ENCODE peak calls at places on chromosome 10, in nine cellular contexts. N is PC-3; L is SW480; W is AG08395; Z is activated naive CD4-positive, alpha-beta T cell treated with anti-CD3 and anti-CD28 coated beads, Interleukin-2, amount 50 U/mL, for 16 hours; J is neural progenitor cell; R is caudate nucleus; X is hepatic stellate cell; M is psoas muscle. U is an unnamed sample.

GRCh38 chr10:70169661-70170364 is 501 bp downstream of the SAR1A start:
- DNase-seq in Z (peak), J (peak), M (no peak), R (no peak), L (no peak), N (no peak), W (no peak), X (peak), U (no peak)

GRCh38 chr10:133327651-133328357 is 8.9 kb downstream of the CALY start:
- DNase-seq in X (peak), R (no peak), Z (no peak), J (no peak), N (peak), W (no peak), M (peak), L (no peak), U (no peak)

GRCh38 chr10:123682477-123682876 is 16.3 kb downstream of the GPR26 start:
- DNase-seq in R (no peak), N (no peak), M (no peak), W (no peak), J (no peak), X (no peak), L (no peak), Z (no peak), U (no peak)

GRCh38 chr10:13299437-13300287 is at the start of gene PHYH:
- DNase-seq in W (peak), Z (peak), R (peak), J (peak), X (peak), N (peak), M (peak), L (peak), U (peak)

GRCh38 chr10:116787018-116787674 is 44.8 kb upstream of the HSPA12A start:
- DNase-seq in W (no peak), J (no peak), L (peak), Z (no peak), R (no peak), N (no peak), M (no peak), X (no peak), U (no peak)

GRCh38 chr10:32253300-32253699 is 93.7 kb downstream of the EPC1 start:
- DNase-seq in Z (no peak), M (no peak), R (no peak), J (no peak), L (peak), X (no peak), W (peak), N (peak), U (no peak)

GRCh38 chr10:64091889-64092288 is 570.7 kb downstream of the REEP3 start:
- DNase-seq in N (peak), W (no peak), R (no peak), X (peak), L (peak), Z (no peak), J (peak), M (no peak), U (no peak)

GRCh38 chr10:87705339-87705738 is 45.7 kb downstream of the PAPSS2 start:
- DNase-seq in W (peak), R (no peak), X (no peak), J (no peak), N (peak), L (no peak), M (no peak), Z (no peak), U (no peak)

GRCh38 chr10:69965919-69966662 is 86.6 kb upstream of the MACROH2A2 start:
- DNase-seq in L (peak), X (no peak), M (no peak), W (no peak), J (no peak), R (no peak), N (peak), Z (no peak), U (peak)

GRCh38 chr10:10055656-10056445 is 961.8 kb upstream of the CELF2 start:
- DNase-seq in L (no peak), W (no peak), M (no peak), X (no peak), Z (no peak), R (no peak), N (no peak), J (no peak), U (no peak)

GRCh38 chr10:91034494-91035157 is 113.7 kb upstream of the ANKRD1 start:
- DNase-seq in Z (no peak), L (no peak), R (peak), J (peak), N (peak), X (no peak), W (peak), M (peak), U (peak)

GRCh38 chr10:63700935-63701263 is 179.7 kb downstream of the REEP3 start:
- DNase-seq in R (no peak), Z (no peak), J (no peak), N (no peak), L (no peak), X (no peak), M (no peak), W (no peak), U (no peak)

GRCh38 chr10:113273151-113273876 is 279.5 kb upstream of the HABP2 start:
- DNase-seq in N (no peak), Z (no peak), X (no peak), J (peak), L (no peak), M (peak), W (peak), R (peak), U (no peak)

GRCh38 chr10:77823811-77824542 is 102.6 kb downstream of the DLG5 start:
- DNase-seq in M (peak), W (no peak), N (no peak), J (no peak), L (no peak), X (no peak), Z (no peak), R (no peak), U (no peak)

GRCh38 chr10:48604039-48604407 is 850 bp downstream of the ARHGAP22 start:
- DNase-seq in J (no peak), M (no peak), R (no peak), L (no peak), X (no peak), N (no peak), Z (no peak), W (no peak), U (no peak)

GRCh38 chr10:6346621-6347020 is 143.9 kb downstream of the PFKFB3 start:
- DNase-seq in R (no peak), X (no peak), M (no peak), W (peak), J (no peak), Z (no peak), L (no peak), N (no peak), U (no peak)

GRCh38 chr10:43122096-43122495 is 16.1 kb upstream of the CSGALNACT2 start:
- DNase-seq in N (no peak), J (no peak), Z (no peak), R (no peak), L (no peak), M (peak), W (no peak), X (no peak), U (no peak)